ENCODE peak calls at places on chromosome 2, in eight cellular contexts. N is activated B cell treated with CpG ODN at 0.5 μM for 24 hours, U is WERI-Rb-1, E is heart right ventricle, X is transverse colon, K is endothelial cell, M is A549, D is astrocyte of the spinal cord. G is an unnamed sample.

GRCh38 chr2:25964891-25965290 is 17.4 kb downstream of the KIF3C start:
- DNase-seq in N (no peak), U (no peak), E (no peak), X (no peak), K (no peak), M (no peak), D (no peak), G (no peak)

GRCh38 chr2:224354631-224355211 is 47.2 kb downstream of the FAM124B start:
- DNase-seq in N (no peak), U (no peak), E (no peak), X (no peak), K (no peak), M (no peak), D (no peak), G (no peak)

GRCh38 chr2:81436256-81436655 is 1131.7 kb upstream of the LRRTM1 start:
- DNase-seq in N (no peak), U (no peak), E (no peak), X (no peak), K (no peak), M (no peak), D (no peak), G (no peak)

GRCh38 chr2:8957593-8957992 is 45.9 kb downstream of the MBOAT2 start:
- DNase-seq in N (no peak), U (no peak), E (no peak), X (no peak), K (peak), M (no peak), D (peak), G (no peak)

GRCh38 chr2:161237397-161238263 is 70.6 kb upstream of the PSMD14 start:
- DNase-seq in N (no peak), U (peak), E (peak), X (peak), K (peak), M (no peak), D (peak), G (peak)

GRCh38 chr2:64666810-64667438 is 13.2 kb upstream of the SERTAD2 start:
- DNase-seq in N (no peak), U (no peak), E (no peak), X (no peak), K (no peak), M (no peak), D (no peak), G (no peak)

GRCh38 chr2:128323501-128323931 is 4.8 kb upstream of the HS6ST1 start:
- DNase-seq in N (no peak), U (no peak), E (no peak), X (no peak), K (no peak), M (no peak), D (no peak), G (peak)

GRCh38 chr2:130391058-130391871 is 35.4 kb downstream of the PTPN18 start:
- DNase-seq in N (peak), U (peak), E (peak), X (peak), K (peak), M (peak), D (peak), G (peak)

GRCh38 chr2:122446761-122447160 is 691.3 kb downstream of the TSN start:
- DNase-seq in N (no peak), U (no peak), E (no peak), X (no peak), K (no peak), M (no peak), D (no peak), G (no peak)

GRCh38 chr2:221969087-221969829 is 329.5 kb downstream of the PAX3 start:
- DNase-seq in N (no peak), U (peak), E (no peak), X (no peak), K (peak), M (peak), D (peak), G (no peak)

GRCh38 chr2:2181505-2181904 is 149.6 kb downstream of the MYT1L start:
- DNase-seq in N (no peak), U (no peak), E (no peak), X (no peak), K (no peak), M (no peak), D (no peak), G (no peak)

GRCh38 chr2:233386382-233387041 is 32.2 kb downstream of the DGKD start:
- DNase-seq in N (no peak), U (no peak), E (no peak), X (no peak), K (no peak), M (peak), D (peak), G (no peak)

GRCh38 chr2:88540346-88540745 is 86.9 kb downstream of the EIF2AK3 start:
- DNase-seq in N (no peak), U (no peak), E (no peak), X (no peak), K (no peak), M (no peak), D (no peak), G (no peak)

GRCh38 chr2:191245046-191245868 is at the start of gene MYO1B:
- DNase-seq in N (peak), U (peak), E (peak), X (peak), K (peak), M (peak), D (peak), G (peak)

GRCh38 chr2:196601430-196602306 is 37.8 kb upstream of the CCDC150 start:
- DNase-seq in N (no peak), U (peak), E (peak), X (no peak), K (no peak), M (peak), D (peak), G (no peak)

GRCh38 chr2:12167525-12168317 is 421.3 kb downstream of the LPIN1 start:
- DNase-seq in N (no peak), U (peak), E (peak), X (peak), K (peak), M (no peak), D (no peak), G (peak)

GRCh38 chr2:204950695-204951094 is 405.4 kb downstream of the PARD3B start:
- DNase-seq in N (no peak), U (no peak), E (no peak), X (no peak), K (no peak), M (no peak), D (peak), G (no peak)

GRCh38 chr2:219398721-219399333 is 11.1 kb upstream of the DNPEP start:
- DNase-seq in N (no peak), U (no peak), E (no peak), X (peak), K (no peak), M (no peak), D (no peak), G (no peak)

GRCh38 chr2:241088791-241089732 is 13.0 kb downstream of the MTERF4 start:
- DNase-seq in N (no peak), U (no peak), E (no peak), X (no peak), K (peak), M (no peak), D (no peak), G (no peak)

GRCh38 chr2:205133544-205133943 is 548.8 kb upstream of the NRP2 start:
- DNase-seq in N (no peak), U (no peak), E (no peak), X (no peak), K (no peak), M (no peak), D (no peak), G (no peak)

GRCh38 chr2:6471419-6471818 is 394.3 kb downstream of the CMPK2 start:
- DNase-seq in N (no peak), U (no peak), E (no peak), X (no peak), K (no peak), M (no peak), D (no peak), G (no peak)

GRCh38 chr2:31140151-31140550 is 1.9 kb upstream of the GALNT14 start:
- DNase-seq in N (no peak), U (peak), E (no peak), X (no peak), K (no peak), M (no peak), D (no peak), G (no peak)

DNA sequence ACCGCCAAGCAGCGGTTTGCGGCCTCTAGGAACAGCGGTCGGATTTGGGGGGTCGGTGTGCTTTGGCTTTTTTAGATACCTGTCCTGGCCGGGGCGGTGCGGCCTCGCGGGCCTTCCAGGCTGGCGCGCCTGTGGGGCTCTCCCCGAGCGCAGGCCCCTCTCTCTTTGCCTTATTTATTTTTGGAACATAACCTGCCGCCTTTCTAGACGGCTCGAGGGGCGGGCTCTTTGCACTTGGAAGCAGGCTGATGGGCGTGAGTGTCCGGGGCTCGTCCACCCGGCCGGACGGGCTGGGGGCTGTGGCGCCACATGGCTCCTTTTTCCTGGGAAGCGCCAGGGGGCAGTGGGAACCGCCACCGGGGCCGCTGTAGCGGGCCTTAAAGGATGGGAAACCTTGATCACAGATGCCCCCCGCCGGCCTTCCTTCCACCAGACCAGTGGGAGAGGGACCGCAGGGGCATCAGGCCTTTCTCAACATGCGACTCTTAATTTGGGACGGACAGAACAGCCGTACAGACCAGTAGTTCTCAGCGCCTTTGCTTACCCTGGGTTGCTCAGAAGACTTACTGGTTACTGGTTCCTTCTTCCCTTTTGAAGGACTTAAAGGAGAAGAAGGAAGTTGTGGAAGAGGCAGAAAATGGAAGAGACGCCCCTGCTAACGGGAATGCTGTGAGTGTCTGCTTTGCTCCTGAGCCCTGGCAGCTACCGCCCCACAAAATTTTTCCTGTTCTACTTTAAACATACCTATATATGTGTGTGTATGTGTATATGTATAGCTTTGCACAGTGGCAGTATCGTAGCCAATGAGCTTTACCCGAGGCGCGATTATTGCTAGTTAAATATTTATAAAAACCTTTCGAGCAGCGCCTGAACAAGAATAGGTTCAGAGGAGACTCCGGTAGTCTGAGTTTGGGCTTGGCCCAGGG is 2.7 kb downstream of the PTMA start:
- DNase-seq in N (peak), U (no peak), E (peak), X (peak), K (peak), M (no peak), D (peak), G (no peak)
- TF ChIP-seq CTCF in N (no peak), U (no peak), E (no peak), X (no peak), K (no peak), M (no peak), D (peak), G (no peak)

GRCh38 chr2:225694664-225695063 is 295.2 kb downstream of the NYAP2 start:
- DNase-seq in N (no peak), U (no peak), E (no peak), X (no peak), K (no peak), M (no peak), D (no peak), G (no peak)

GRCh38 chr2:225693259-225693658 is 293.7 kb downstream of the NYAP2 start:
- DNase-seq in N (no peak), U (no peak), E (no peak), X (no peak), K (no peak), M (no peak), D (no peak), G (no peak)

GRCh38 chr2:225697936-225698335 is 298.4 kb downstream of the NYAP2 start:
- DNase-seq in N (no peak), U (no peak), E (no peak), X (no peak), K (no peak), M (no peak), D (no peak), G (no peak)
- TF ChIP-seq CTCF in N (no peak), U (no peak), E (no peak), X (no peak), K (no peak), M (no peak), D (no peak), G (no peak)

GRCh38 chr2:23238011-23238657 is 146.8 kb upstream of the KLHL29 start:
- DNase-seq in N (no peak), U (no peak), E (no peak), X (no peak), K (no peak), M (no peak), D (no peak), G (no peak)

GRCh38 chr2:23241106-23241505 is 143.9 kb upstream of the KLHL29 start:
- DNase-seq in N (no peak), U (peak), E (no peak), X (no peak), K (no peak), M (no peak), D (no peak), G (no peak)

GRCh38 chr2:23235292-23235691 is 149.7 kb upstream of the KLHL29 start:
- DNase-seq in N (no peak), U (no peak), E (no peak), X (no peak), K (no peak), M (no peak), D (no peak), G (no peak)

GRCh38 chr2:23239374-23239773 is 145.6 kb upstream of the KLHL29 start:
- DNase-seq in N (no peak), U (peak), E (no peak), X (no peak), K (no peak), M (no peak), D (no peak), G (no peak)

DNA sequence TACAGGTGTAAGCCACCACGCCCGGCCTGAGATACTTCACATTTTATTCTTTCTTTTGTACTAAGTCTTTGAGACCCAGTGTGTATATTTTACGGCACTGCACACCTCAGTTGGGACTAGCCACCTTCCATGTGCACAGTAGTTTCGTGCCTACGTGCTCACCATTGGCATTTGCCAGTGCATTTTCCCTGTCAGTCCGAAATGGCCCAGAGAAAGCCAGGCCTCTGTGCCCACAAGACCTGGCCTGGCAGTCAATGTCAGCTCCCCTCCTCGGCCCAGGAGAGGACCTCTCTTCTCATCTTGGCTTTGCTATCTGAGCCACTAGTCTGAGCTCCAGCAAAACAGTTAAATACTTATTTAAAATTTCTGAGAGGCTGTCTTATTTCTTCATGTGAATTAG is 147.8 kb upstream of the KLHL29 start:
- DNase-seq in N (no peak), U (no peak), E (no peak), X (no peak), K (no peak), M (no peak), D (no peak), G (no peak)
- TF ChIP-seq CTCF in N (no peak), U (no peak), E (no peak), X (no peak), K (no peak), M (no peak), D (no peak), G (no peak)

GRCh38 chr2:120228503-120228902 is 5.3 kb upstream of the TMEM185B start:
- DNase-seq in N (no peak), U (no peak), E (no peak), X (peak), K (no peak), M (no peak), D (no peak), G (no peak)
- TF ChIP-seq CTCF in N (no peak), U (no peak), E (no peak), X (peak), K (no peak), M (no peak), D (no peak), G (no peak)

DNA sequence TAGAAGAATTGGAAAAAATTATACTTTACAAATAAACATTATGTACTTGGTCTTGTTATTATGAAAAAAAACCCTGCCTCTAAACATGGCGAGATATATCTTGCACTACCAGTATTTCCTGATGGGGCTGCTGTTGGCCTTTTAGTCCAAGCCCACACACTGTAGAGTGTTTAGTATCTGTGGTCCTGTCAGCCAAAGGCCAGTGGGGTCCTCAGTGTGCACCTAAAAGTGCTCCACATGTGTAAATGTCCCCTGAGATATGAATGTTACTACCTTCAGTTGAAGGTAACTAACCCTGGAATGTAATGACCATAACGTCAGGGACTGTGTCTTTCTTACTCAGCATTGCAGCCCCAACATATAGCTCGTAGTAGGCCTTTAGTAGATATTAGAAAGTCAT is 71.1 kb upstream of the HK2 start:
- DNase-seq in N (no peak), U (peak), E (no peak), X (no peak), K (no peak), M (no peak), D (no peak), G (no peak)
- TF ChIP-seq CTCF in N (no peak), U (peak), E (no peak), X (no peak), K (no peak), M (no peak), D (no peak), G (peak)

GRCh38 chr2:10188211-10188610 is 65.7 kb downstream of the RRM2 start:
- DNase-seq in N (no peak), U (peak), E (no peak), X (no peak), K (peak), M (peak), D (peak), G (peak)
- TF ChIP-seq CTCF in N (no peak), U (peak), E (no peak), X (peak), K (peak), M (peak), D (peak), G (peak)

GRCh38 chr2:48249631-48250473 is 280.1 kb upstream of the STON1 start:
- DNase-seq in N (no peak), U (peak), E (no peak), X (no peak), K (no peak), M (no peak), D (peak), G (no peak)
- TF ChIP-seq CTCF in N (no peak), U (no peak), E (no peak), X (no peak), K (no peak), M (no peak), D (no peak), G (no peak)

GRCh38 chr2:71070294-71071025 is 2.0 kb downstream of the NAGK start:
- DNase-seq in N (no peak), U (peak), E (no peak), X (no peak), K (no peak), M (peak), D (peak), G (no peak)
- TF ChIP-seq CTCF in N (no peak), U (peak), E (no peak), X (peak), K (peak), M (peak), D (peak), G (peak)